ENCODE peak calls at places on chromosome 16, in four cellular contexts. J is stomach, E is lung, O is transverse colon. C is an unnamed sample.

GRCh38 chr16:4301968-4302367 is 13.9 kb upstream of the GLIS2 start:
- DNase-seq in J (no peak), E (no peak), O (no peak), C (no peak)

GRCh38 chr16:57020651-57021050 is 31.3 kb downstream of the NLRC5 start:
- DNase-seq in J (no peak), E (no peak), O (no peak), C (no peak)

GRCh38 chr16:50497592-50497991 is 50.6 kb upstream of the NKD1 start:
- DNase-seq in J (no peak), E (peak; percentile 18), O (no peak), C (no peak)

GRCh38 chr16:49754495-49755290 is 101.2 kb downstream of the ZNF423 start:
- DNase-seq in J (no peak), E (no peak), O (peak; percentile 20), C (no peak)

GRCh38 chr16:62353355-62353754 is 317.1 kb upstream of the CDH8 start:
- DNase-seq in J (no peak), E (no peak), O (no peak), C (no peak)

GRCh38 chr16:84829168-84829965 is 9.6 kb downstream of the CRISPLD2 start:
- DNase-seq in J (no peak), E (no peak), O (peak; percentile 54), C (no peak)

GRCh38 chr16:24999088-24999670 is 16.0 kb downstream of the ARHGAP17 start:
- DNase-seq in J (no peak), E (no peak), O (no peak), C (no peak)

GRCh38 chr16:71368958-71369357 is 10.4 kb downstream of the CALB2 start:
- DNase-seq in J (no peak), E (no peak), O (no peak), C (no peak)

GRCh38 chr16:66370786-66371684 is 4.5 kb downstream of the CDH5 start:
- DNase-seq in J (no peak), E (no peak), O (no peak), C (no peak)

GRCh38 chr16:627458-628239 is 3.1 kb upstream of the WFIKKN1 start:
- DNase-seq in J (peak; percentile 61), E (peak; percentile 81), O (no peak), C (peak; percentile 36)

GRCh38 chr16:77531741-77532140 is 96.9 kb upstream of the ADAMTS18 start:
- DNase-seq in J (no peak), E (no peak), O (no peak), C (no peak)

GRCh38 chr16:48597563-48598392 is 12.2 kb downstream of the N4BP1 start:
- DNase-seq in J (no peak), E (no peak), O (no peak), C (no peak)

GRCh38 chr16:83732536-83732935 is 75.2 kb upstream of the HSBP1 start:
- DNase-seq in J (no peak), E (no peak), O (no peak), C (no peak)

GRCh38 chr16:11583171-11583570 is 3.5 kb downstream of the LITAF start:
- DNase-seq in J (no peak), E (no peak), O (no peak), C (no peak)

GRCh38 chr16:78915916-78916315 is 684.6 kb downstream of the MAF start:
- DNase-seq in J (no peak), E (no peak), O (no peak), C (no peak)

GRCh38 chr16:13992976-13993375 is 73.0 kb downstream of the ERCC4 start:
- DNase-seq in J (no peak), E (no peak), O (no peak), C (no peak)

GRCh38 chr16:87560428-87561199 is 41.7 kb upstream of the JPH3 start:
- DNase-seq in J (peak; percentile 60), E (peak; percentile 45), O (peak; percentile 51), C (peak; percentile 93)

GRCh38 chr16:25264599-25264998 is 7.0 kb upstream of the ZKSCAN2 start:
- DNase-seq in J (no peak), E (no peak), O (no peak), C (no peak)

GRCh38 chr16:9934723-9935508 is 247.3 kb downstream of the GRIN2A start:
- DNase-seq in J (no peak), E (no peak), O (no peak), C (no peak)

GRCh38 chr16:28261916-28262315 is 30.4 kb upstream of the SBK1 start:
- DNase-seq in J (no peak), E (no peak), O (peak; percentile 51), C (no peak)

GRCh38 chr16:651844-652243 is 2.7 kb downstream of the WDR90 start:
- DNase-seq in J (no peak), E (no peak), O (no peak), C (no peak)

GRCh38 chr16:56609463-56609921 is 1.1 kb downstream of the MT2A start:
- DNase-seq in J (peak; percentile 81), E (peak; percentile 83), O (peak; percentile 86), C (peak; percentile 64)

GRCh38 chr16:81861915-81862314 is 82.8 kb downstream of the PLCG2 start:
- DNase-seq in J (no peak), E (no peak), O (no peak), C (no peak)

GRCh38 chr16:55012362-55012761 is 81.7 kb downstream of the IRX5 start:
- DNase-seq in J (no peak), E (no peak), O (no peak), C (no peak)

GRCh38 chr16:88677721-88678120 is 8.6 kb downstream of the SNAI3 start:
- DNase-seq in J (no peak), E (no peak), O (no peak), C (no peak)
- H3K4me1 ChIP-seq in J (peaks cover 17% of the 10 kb centered on the region), E (peaks cover 2% of the 10 kb centered on the region), O (peaks cover 10% of the 10 kb centered on the region), C (no peaks in the 10 kb centered on the region)

GRCh38 chr16:23729503-23730424 is 16.7 kb upstream of the ERN2 start:
- DNase-seq in J (peak; percentile 58), E (no peak), O (peak; percentile 87), C (peak; percentile 32)

GRCh38 chr16:23724438-23725131 is 11.6 kb upstream of the ERN2 start:
- DNase-seq in J (no peak), E (no peak), O (no peak), C (no peak)

GRCh38 chr16:23726710-23727109 is 13.7 kb upstream of the ERN2 start:
- DNase-seq in J (no peak), E (no peak), O (no peak), C (no peak)

DNA sequence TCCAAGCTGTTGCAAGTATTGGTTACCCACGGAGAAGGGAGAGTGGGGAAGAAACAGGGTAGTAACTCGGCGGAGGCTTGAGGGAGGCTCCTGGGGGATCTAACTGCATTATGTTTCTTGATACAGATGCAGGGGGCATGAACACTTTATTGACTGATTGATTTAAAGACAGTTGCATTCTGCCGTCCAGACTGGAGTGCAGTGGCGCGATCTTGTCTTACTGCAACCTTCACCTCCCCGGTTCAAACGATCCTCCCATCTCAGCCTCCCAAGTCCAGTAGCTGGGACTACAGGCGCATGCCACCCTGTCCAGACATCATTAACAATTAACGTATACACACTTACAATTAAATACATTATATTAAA is 15.1 kb upstream of the ERN2 start:
- DNase-seq in J (no peak), E (no peak), O (no peak), C (no peak)
- H3K4me1 ChIP-seq in J (peaks cover 7% of the 10 kb centered on the region), E (no peaks in the 10 kb centered on the region), O (no peaks in the 10 kb centered on the region), C (no peaks in the 10 kb centered on the region)

GRCh38 chr16:73054131-73054496 is 6.2 kb upstream of the ZFHX3 start:
- DNase-seq in J (no peak), E (no peak), O (no peak), C (no peak)

GRCh38 chr16:73053038-73053378 is 5.1 kb upstream of the ZFHX3 start:
- DNase-seq in J (no peak), E (no peak), O (no peak), C (no peak)

GRCh38 chr16:73052441-73053030 is 4.6 kb upstream of the ZFHX3 start:
- DNase-seq in J (no peak), E (no peak), O (no peak), C (no peak)

GRCh38 chr16:73054732-73055481 is 7.0 kb upstream of the ZFHX3 start:
- DNase-seq in J (no peak), E (no peak), O (no peak), C (no peak)

DNA sequence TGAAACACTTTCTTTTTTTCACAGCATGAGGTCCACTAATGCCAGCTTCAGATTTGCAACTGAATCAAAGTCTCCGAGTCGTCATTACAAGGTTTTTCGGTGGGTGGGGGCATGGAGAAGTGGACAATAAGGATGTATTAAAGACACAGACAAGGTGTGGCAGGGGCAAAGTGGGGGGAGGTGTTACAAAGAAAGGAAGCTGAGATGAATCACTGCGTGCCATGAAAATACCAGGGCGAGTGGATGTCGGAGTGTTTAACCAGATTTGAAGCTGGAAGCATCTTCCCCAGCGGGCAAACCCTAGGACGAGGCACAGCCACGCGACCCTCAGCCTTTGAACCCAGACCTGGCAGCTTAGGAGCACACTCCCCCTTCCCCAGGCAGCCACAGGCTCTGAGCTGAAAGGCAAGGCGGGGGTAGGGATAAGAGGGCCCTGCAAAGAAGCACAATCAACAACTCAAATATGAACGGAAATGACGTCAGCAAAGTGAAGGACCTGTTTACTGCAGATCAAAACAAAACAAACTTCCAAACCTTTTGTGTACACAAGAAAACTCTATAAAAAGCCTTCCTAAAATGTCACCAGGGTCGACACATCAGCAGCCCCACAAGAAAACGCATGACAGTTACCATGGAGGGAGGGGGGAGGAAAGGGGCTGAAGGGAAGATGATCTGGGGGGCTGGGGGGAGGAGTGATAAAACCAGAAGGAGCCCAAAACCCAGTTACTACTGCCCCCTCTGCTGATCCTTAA is 5.6 kb upstream of the ZFHX3 start:
- DNase-seq in J (no peak), E (no peak), O (no peak), C (peak; percentile 45)
- H3K4me1 ChIP-seq in J (peaks cover 50% of the 10 kb centered on the region), E (peaks cover 6% of the 10 kb centered on the region), O (peaks cover 74% of the 10 kb centered on the region), C (peaks cover 43% of the 10 kb centered on the region)

GRCh38 chr16:68292425-68292824 is 18.3 kb downstream of the SLC7A6OS start:
- DNase-seq in J (no peak), E (no peak), O (no peak), C (no peak)

GRCh38 chr16:68291227-68291626 is 19.5 kb downstream of the SLC7A6OS start:
- DNase-seq in J (no peak), E (no peak), O (no peak), C (no peak)

GRCh38 chr16:68289621-68290329 is 21.0 kb downstream of the SLC7A6OS start:
- DNase-seq in J (no peak), E (no peak), O (no peak), C (no peak)

GRCh38 chr16:68289202-68289601 is 21.5 kb downstream of the SLC7A6OS start:
- DNase-seq in J (no peak), E (no peak), O (no peak), C (no peak)

DNA sequence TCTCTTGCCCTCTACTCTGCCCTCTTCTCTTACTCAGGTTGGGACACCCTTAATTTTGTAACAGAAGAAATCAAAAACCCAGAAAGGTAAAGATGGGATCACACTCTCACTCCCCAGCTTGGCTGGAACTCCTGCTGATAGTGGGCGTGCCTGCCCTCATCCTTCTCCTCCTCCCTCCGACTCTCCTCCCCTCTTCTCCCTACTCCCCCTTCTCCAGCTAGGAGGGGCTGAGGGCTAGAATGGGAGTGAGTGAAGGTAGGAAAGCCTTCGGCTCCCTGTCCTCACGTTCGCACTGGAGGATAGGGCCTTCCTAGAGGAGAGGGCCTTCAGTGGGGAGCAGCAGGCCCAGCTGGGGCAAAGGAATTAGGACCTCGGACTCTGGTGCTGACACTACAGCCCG is 20.3 kb downstream of the SLC7A6OS start:
- DNase-seq in J (no peak), E (no peak), O (no peak), C (no peak)
- H3K4me1 ChIP-seq in J (peaks cover 7% of the 10 kb centered on the region), E (peaks cover 20% of the 10 kb centered on the region), O (peaks cover 7% of the 10 kb centered on the region), C (no peaks in the 10 kb centered on the region)

GRCh38 chr16:75298252-75298651 is 46.8 kb upstream of the BCAR1 start:
- DNase-seq in J (no peak), E (no peak), O (no peak), C (no peak)
- H3K4me1 ChIP-seq in J (no peaks in the 10 kb centered on the region), E (no peaks in the 10 kb centered on the region), O (no peaks in the 10 kb centered on the region), C (peaks cover 8% of the 10 kb centered on the region)

C was measured in BE2C.